ENCODE peak calls at places on chromosomes 11 and 22, in eight cellular contexts. N is PC-3, S is stomach, V is fibroblast of villous mesenchyme, Q is heart right ventricle, A is AG09319, K is RWPE1, R is astrocyte of the cerebellum. M is an unnamed sample.
A peak's percentile ranks its signal among the peaks of the same experiment; 100 is the strongest.

GRCh38 chr11:58742981-58743880 is 11.5 kb upstream of the GLYAT start:
- DNase-seq in N (no peak), S (no peak), V (no peak), Q (no peak), A (no peak), K (no peak), R (no peak), M (no peak)

GRCh38 chr22:19431641-19432091 is at the start of gene HIRA:
- DNase-seq in N (peak; percentile 72), S (peak; percentile 84), V (peak; percentile 76), Q (peak; percentile 87), A (no peak), K (peak; percentile 54), R (peak; percentile 45), M (peak; percentile 92)

GRCh38 chr22:30705710-30706651 is 11.3 kb downstream of the OSBP2 start:
- DNase-seq in N (peak; percentile 83), S (no peak), V (no peak), Q (no peak), A (peak; percentile 87), K (no peak), R (peak; percentile 88), M (no peak)

GRCh38 chr11:13012037-13012693 is 3.0 kb downstream of the RASSF10 start:
- DNase-seq in N (no peak), S (peak; percentile 75), V (no peak), Q (no peak), A (no peak), K (no peak), R (no peak), M (no peak)

GRCh38 chr11:74820763-74821162 is 72.1 kb downstream of the RNF169 start:
- DNase-seq in N (peak; percentile 57), S (no peak), V (peak; percentile 87), Q (no peak), A (peak; percentile 52), K (peak; percentile 50), R (peak; percentile 89), M (no peak)

GRCh38 chr11:70628881-70629844 is 230.8 kb downstream of the CTTN start:
- DNase-seq in N (no peak), S (peak; percentile 51), V (no peak), Q (peak; percentile 53), A (no peak), K (peak; percentile 11), R (no peak), M (no peak)

GRCh38 chr11:68542617-68543016 is 82.1 kb downstream of the PPP6R3 start:
- DNase-seq in N (peak; percentile 82), S (no peak), V (peak; percentile 88), Q (no peak), A (peak; percentile 19), K (peak; percentile 18), R (peak; percentile 86), M (no peak)

GRCh38 chr11:133776671-133777070 is 68.6 kb downstream of the SPATA19 start:
- DNase-seq in N (no peak), S (no peak), V (no peak), Q (no peak), A (no peak), K (no peak), R (no peak), M (no peak)

GRCh38 chr11:6633422-6634408 is 14.5 kb upstream of the TPP1 start:
- DNase-seq in N (no peak), S (no peak), V (no peak), Q (peak; percentile 70), A (no peak), K (no peak), R (no peak), M (peak; percentile 48)

GRCh38 chr11:117950320-117950719 is 21.1 kb upstream of the TMPRSS13 start:
- DNase-seq in N (peak; percentile 18), S (no peak), V (no peak), Q (no peak), A (no peak), K (no peak), R (no peak), M (no peak)
- TF ChIP-seq CTCF in N (peak; percentile 33), S (no peak), V (no peak), Q (no peak), A (no peak), K (no peak), R (no peak), M (peak; percentile 33)

GRCh38 chr22:17267661-17268330 is 48.6 kb upstream of the ADA2 start:
- DNase-seq in N (no peak), S (no peak), V (no peak), Q (no peak), A (no peak), K (no peak), R (no peak), M (no peak)

GRCh38 chr22:17269224-17269606 is 50.0 kb upstream of the ADA2 start:
- DNase-seq in N (no peak), S (no peak), V (no peak), Q (no peak), A (no peak), K (no peak), R (no peak), M (no peak)

GRCh38 chr22:17266261-17266971 is 47.2 kb upstream of the ADA2 start:
- DNase-seq in N (no peak), S (no peak), V (no peak), Q (no peak), A (no peak), K (no peak), R (no peak), M (no peak)

GRCh38 chr22:17269607-17270261 is 50.5 kb upstream of the ADA2 start:
- DNase-seq in N (no peak), S (no peak), V (no peak), Q (no peak), A (no peak), K (no peak), R (no peak), M (no peak)

DNA sequence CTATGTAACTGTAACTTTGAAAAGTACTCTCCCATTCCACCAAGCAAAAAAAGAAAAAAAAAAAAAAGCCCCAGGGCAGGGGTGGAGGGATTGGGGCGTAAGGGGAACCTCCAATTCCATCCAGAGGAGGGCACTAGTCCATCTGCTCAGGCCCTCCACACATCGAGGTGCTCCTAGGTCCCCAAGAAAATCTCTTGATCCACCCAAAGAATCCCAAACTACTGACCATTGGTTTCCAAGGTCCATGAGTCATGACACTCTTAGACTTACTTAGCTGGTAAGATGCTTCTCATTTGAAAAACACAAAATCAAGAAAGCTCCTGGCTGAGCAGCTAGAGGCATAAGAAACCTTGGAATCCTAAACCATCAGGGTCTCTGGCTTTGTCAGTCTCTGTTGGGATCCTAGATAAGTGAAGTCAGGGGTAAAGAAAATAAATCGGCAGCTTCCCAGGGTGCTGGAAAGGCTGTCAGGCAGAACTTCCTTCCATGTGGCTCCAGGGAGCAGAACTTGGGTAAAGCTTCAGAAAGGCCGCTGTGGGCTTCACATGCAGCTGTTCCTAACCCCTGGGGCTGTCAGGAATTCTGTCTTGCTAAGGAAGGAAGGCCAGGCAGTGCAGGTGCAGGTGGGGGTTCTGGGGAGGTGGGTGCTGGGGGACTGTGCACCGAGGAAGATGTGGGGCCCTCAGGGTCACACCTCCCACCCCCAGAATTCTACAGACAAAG is 49.4 kb upstream of the ADA2 start:
- DNase-seq in N (no peak), S (no peak), V (no peak), Q (no peak), A (no peak), K (no peak), R (no peak), M (no peak)
- TF ChIP-seq CTCF in N (no peak), S (no peak), V (no peak), Q (no peak), A (no peak), K (no peak), R (peak; percentile 10), M (peak; percentile 46)

GRCh38 chr11:63572026-63572688 is 9.0 kb upstream of the PLAAT2 start:
- DNase-seq in N (no peak), S (no peak), V (no peak), Q (no peak), A (no peak), K (no peak), R (no peak), M (no peak)

GRCh38 chr11:63569570-63569969 is 6.4 kb upstream of the PLAAT2 start:
- DNase-seq in N (no peak), S (no peak), V (no peak), Q (no peak), A (no peak), K (no peak), R (no peak), M (no peak)

GRCh38 chr11:63574856-63575602 is 11.8 kb upstream of the PLAAT2 start:
- DNase-seq in N (no peak), S (no peak), V (peak; percentile 66), Q (no peak), A (no peak), K (no peak), R (no peak), M (no peak)

DNA sequence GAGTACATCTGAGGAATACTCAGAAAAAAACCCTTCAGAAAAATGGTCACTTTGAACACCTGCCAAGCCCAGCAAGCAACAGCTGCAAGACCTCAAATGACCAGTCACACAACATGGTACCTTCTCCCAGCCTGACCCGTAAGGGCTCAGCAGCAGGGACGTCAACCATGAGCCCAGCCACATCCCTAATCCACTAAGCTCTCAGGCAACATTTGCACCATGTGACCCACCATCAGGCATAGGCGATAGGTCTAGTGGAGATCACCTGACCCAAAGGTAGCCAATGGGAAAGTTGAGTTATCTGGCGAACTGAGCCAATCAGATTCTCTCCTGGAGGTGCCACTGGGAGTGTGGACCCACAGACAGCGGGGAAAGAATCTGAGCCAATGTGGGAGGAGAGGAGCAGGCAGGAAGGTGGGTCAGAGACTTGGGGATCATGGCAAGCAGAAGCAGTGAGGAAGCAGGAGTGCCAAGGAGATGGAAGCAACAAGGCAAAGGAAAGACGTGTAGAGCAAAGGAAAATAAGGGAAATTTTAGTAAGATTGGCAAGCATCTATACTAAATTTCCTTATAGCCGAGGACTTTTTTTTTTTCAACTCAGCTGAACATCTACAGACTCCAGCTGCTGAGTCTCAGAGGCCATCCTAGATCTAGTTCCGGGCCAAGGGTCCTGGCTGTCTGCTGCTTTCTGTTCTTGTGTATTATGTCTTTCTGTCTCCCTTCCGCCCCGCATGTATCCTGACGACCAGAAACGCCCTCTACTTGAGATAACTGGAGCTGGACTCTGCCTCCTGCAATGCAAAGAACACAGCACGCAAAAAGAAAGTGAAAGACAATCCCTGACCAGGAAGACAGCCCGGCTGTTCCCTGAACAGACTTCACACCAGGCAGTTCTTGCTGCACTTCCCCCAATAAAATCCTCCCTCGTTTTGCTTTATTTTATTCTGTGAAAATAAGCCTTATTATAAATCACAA is 11.0 kb upstream of the PLAAT2 start:
- DNase-seq in N (no peak), S (peak; percentile 70), V (peak; percentile 95), Q (no peak), A (peak; percentile 48), K (peak; percentile 20), R (peak; percentile 19), M (no peak)
- TF ChIP-seq CTCF in N (no peak), S (no peak), V (peak; percentile 36), Q (peak; percentile 24), A (peak; percentile 26), K (no peak), R (no peak), M (no peak)

DNA sequence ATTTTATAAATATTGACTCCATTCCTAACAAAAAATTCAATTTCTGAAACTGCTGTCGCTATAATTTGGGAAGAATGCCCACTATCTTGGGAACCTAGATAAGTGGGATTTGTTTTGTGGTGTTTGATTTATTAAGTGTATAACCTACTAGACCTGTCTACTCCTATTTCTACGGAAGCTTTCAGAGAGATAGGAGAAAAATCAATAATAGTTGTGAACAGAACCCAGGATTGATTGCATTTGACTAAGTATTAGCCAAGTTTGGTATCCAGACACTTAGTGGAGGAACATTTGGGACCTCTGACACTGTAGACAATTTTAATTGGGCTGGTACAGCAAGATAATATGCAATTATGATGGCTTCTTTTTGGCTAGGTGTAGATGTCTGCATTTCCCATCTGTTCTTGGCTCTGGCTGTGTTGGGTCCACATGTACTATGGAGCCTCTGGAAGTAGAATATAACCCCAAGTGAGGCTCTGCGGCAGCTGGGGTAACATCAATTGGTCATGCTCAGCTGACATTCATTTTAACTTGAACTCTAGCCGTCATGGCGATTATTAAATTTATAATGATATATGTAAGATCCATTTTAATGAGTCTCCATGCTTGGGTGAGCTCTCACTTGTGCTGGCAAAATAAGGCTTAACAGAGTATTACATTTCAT is 111.5 kb upstream of the E2F8 start:
- DNase-seq in N (no peak), S (no peak), V (no peak), Q (no peak), A (no peak), K (no peak), R (peak; percentile 38), M (no peak)
- TF ChIP-seq CTCF in N (no peak), S (no peak), V (no peak), Q (no peak), A (no peak), K (no peak), R (no peak), M (no peak)